ENCODE peak calls at places on chromosome 12, in eight cellular contexts. L is PC-3, E is K562, J is HepG2, F is coronary artery, K is fibroblast of lung, V is mammary epithelial cell, S is GM23338. H is an unnamed sample.

GRCh38 chr12:120599672-120600537 is 18.7 kb upstream of the POP5 start:
- DNase-seq in L (no peak), E (no peak), J (no peak), F (no peak), K (no peak), V (no peak), S (peak; percentile 58), H (no peak)

GRCh38 chr12:97396989-97397388 is 65.6 kb upstream of the RMST start:
- DNase-seq in L (no peak), E (no peak), J (no peak), F (no peak), K (no peak), V (no peak), S (peak; percentile 74), H (no peak)

GRCh38 chr12:59055204-59055839 is 135.0 kb upstream of the LRIG3 start:
- DNase-seq in L (peak; percentile 94), E (no peak), J (no peak), F (no peak), K (peak; percentile 66), V (peak; percentile 98), S (no peak), H (no peak)

GRCh38 chr12:86193931-86194330 is 62.3 kb downstream of the MGAT4C start:
- DNase-seq in L (peak; percentile 43), E (no peak), J (no peak), F (no peak), K (peak; percentile 33), V (peak; percentile 23), S (no peak), H (peak; percentile 16)

GRCh38 chr12:114666746-114667668 is 17.0 kb downstream of the TBX3 start:
- DNase-seq in L (peak; percentile 34), E (no peak), J (peak; percentile 23), F (no peak), K (no peak), V (no peak), S (peak; percentile 67), H (no peak)

GRCh38 chr12:57157588-57158173 is 10.3 kb upstream of the LRP1-AS start:
- DNase-seq in L (no peak), E (no peak), J (no peak), F (no peak), K (no peak), V (no peak), S (no peak), H (no peak)

GRCh38 chr12:87529386-87529785 is 499.8 kb downstream of the C12orf50 start:
- DNase-seq in L (no peak), E (no peak), J (no peak), F (no peak), K (no peak), V (no peak), S (no peak), H (no peak)

GRCh38 chr12:42846782-42847181 is 257.2 kb upstream of the PRICKLE1 start:
- DNase-seq in L (no peak), E (no peak), J (no peak), F (no peak), K (peak; percentile 40), V (peak; percentile 9), S (no peak), H (no peak)

GRCh38 chr12:104370989-104371870 is 67.7 kb downstream of the EID3 start:
- DNase-seq in L (peak; percentile 99), E (no peak), J (no peak), F (no peak), K (no peak), V (peak; percentile 31), S (peak; percentile 93), H (peak; percentile 54)

GRCh38 chr12:53048780-53049401 is 974 bp upstream of the TNS2 start:
- DNase-seq in L (no peak), E (peak; percentile 40), J (peak; percentile 40), F (peak; percentile 89), K (peak; percentile 79), V (no peak), S (peak; percentile 88), H (peak; percentile 84)

GRCh38 chr12:53046655-53047220 is 3.1 kb upstream of the TNS2 start:
- DNase-seq in L (no peak), E (no peak), J (peak; percentile 51), F (peak; percentile 98), K (peak; percentile 91), V (peak; percentile 68), S (peak; percentile 79), H (peak; percentile 78)

GRCh38 chr12:53047221-53048032 is 2.4 kb upstream of the TNS2 start:
- DNase-seq in L (peak; percentile 73), E (peak; percentile 80), J (peak; percentile 44), F (peak; percentile 92), K (peak; percentile 87), V (no peak), S (peak; percentile 86), H (peak; percentile 82)

GRCh38 chr12:53049582-53050318 is at the start of gene TNS2:
- DNase-seq in L (peak; percentile 61), E (peak; percentile 44), J (peak; percentile 72), F (peak; percentile 94), K (peak; percentile 75), V (no peak), S (peak; percentile 82), H (peak; percentile 86)

GRCh38 chr12:53048033-53048779 is 1.7 kb upstream of the TNS2 start:
- DNase-seq in L (peak; percentile 62), E (no peak), J (peak; percentile 68), F (peak; percentile 91), K (no peak), V (no peak), S (peak; percentile 47), H (no peak)
- H3K27ac ChIP-seq in L (peak overlapping the region; percentile 55), E (peak overlapping the region; percentile 53), J (peak overlapping the region; percentile 89), F (peak overlapping the region; percentile 95), K (peak overlapping the region; percentile 95), V (peak overlapping the region; percentile 11), S (peak overlapping the region; percentile 97), H (peak overlapping the region; percentile 97)

GRCh38 chr12:109052097-109052414 is 320 bp upstream of the USP30 start:
- DNase-seq in L (no peak), E (no peak), J (no peak), F (no peak), K (no peak), V (no peak), S (no peak), H (no peak)
- H3K27ac ChIP-seq in L (no peak overlapping the region), E (no peak overlapping the region), J (no peak overlapping the region), F (peak overlapping the region; percentile 83), K (peak overlapping the region; percentile 70), V (peak overlapping the region; percentile 33), S (no peak overlapping the region), H (no peak overlapping the region)

GRCh38 chr12:52877242-52877641 is 27.6 kb downstream of the KRT8 start:
- DNase-seq in L (no peak), E (no peak), J (no peak), F (no peak), K (no peak), V (no peak), S (no peak), H (no peak)

GRCh38 chr12:52873832-52874572 is 25.2 kb upstream of the KRT78 start:
- DNase-seq in L (peak; percentile 95), E (peak; percentile 96), J (peak; percentile 48), F (peak; percentile 91), K (peak; percentile 88), V (peak; percentile 97), S (peak; percentile 63), H (peak; percentile 67)

GRCh38 chr12:52874573-52875435 is 26.0 kb upstream of the KRT78 start:
- DNase-seq in L (peak; percentile 17), E (no peak), J (no peak), F (no peak), K (no peak), V (no peak), S (no peak), H (no peak)

GRCh38 chr12:52878507-52879393 is 26.1 kb downstream of the KRT8 start:
- DNase-seq in L (no peak), E (no peak), J (no peak), F (no peak), K (no peak), V (no peak), S (no peak), H (no peak)

GRCh38 chr12:52876371-52876770 is 27.6 kb upstream of the KRT78 start:
- DNase-seq in L (peak; percentile 60), E (no peak), J (no peak), F (no peak), K (no peak), V (peak; percentile 88), S (no peak), H (no peak)
- H3K27ac ChIP-seq in L (peak overlapping the region; percentile 97), E (no peak overlapping the region), J (no peak overlapping the region), F (no peak overlapping the region), K (no peak overlapping the region), V (peak overlapping the region; percentile 5), S (no peak overlapping the region), H (no peak overlapping the region)

GRCh38 chr12:128056299-128056885 is 210.6 kb upstream of the TMEM132C start:
- DNase-seq in L (no peak), E (no peak), J (no peak), F (no peak), K (no peak), V (no peak), S (peak; percentile 15), H (peak; percentile 77)
- H3K27ac ChIP-seq in L (no peak overlapping the region), E (no peak overlapping the region), J (no peak overlapping the region), F (no peak overlapping the region), K (no peak overlapping the region), V (no peak overlapping the region), S (no peak overlapping the region), H (peak overlapping the region; percentile 67)

GRCh38 chr12:71439362-71439612 is 311 bp upstream of the LGR5 start:
- DNase-seq in L (no peak), E (no peak), J (no peak), F (no peak), K (peak; percentile 9), V (no peak), S (no peak), H (no peak)

GRCh38 chr12:71441836-71442566 is 2.4 kb downstream of the LGR5 start:
- DNase-seq in L (no peak), E (no peak), J (no peak), F (no peak), K (no peak), V (no peak), S (no peak), H (no peak)

GRCh38 chr12:71441350-71441748 is 1.8 kb downstream of the LGR5 start:
- DNase-seq in L (no peak), E (no peak), J (no peak), F (no peak), K (no peak), V (no peak), S (no peak), H (no peak)

GRCh38 chr12:71439613-71440392 is at the start of gene LGR5:
- DNase-seq in L (peak; percentile 15), E (no peak), J (peak; percentile 85), F (peak; percentile 67), K (peak; percentile 25), V (peak; percentile 23), S (peak; percentile 73), H (peak; percentile 79)

DNA sequence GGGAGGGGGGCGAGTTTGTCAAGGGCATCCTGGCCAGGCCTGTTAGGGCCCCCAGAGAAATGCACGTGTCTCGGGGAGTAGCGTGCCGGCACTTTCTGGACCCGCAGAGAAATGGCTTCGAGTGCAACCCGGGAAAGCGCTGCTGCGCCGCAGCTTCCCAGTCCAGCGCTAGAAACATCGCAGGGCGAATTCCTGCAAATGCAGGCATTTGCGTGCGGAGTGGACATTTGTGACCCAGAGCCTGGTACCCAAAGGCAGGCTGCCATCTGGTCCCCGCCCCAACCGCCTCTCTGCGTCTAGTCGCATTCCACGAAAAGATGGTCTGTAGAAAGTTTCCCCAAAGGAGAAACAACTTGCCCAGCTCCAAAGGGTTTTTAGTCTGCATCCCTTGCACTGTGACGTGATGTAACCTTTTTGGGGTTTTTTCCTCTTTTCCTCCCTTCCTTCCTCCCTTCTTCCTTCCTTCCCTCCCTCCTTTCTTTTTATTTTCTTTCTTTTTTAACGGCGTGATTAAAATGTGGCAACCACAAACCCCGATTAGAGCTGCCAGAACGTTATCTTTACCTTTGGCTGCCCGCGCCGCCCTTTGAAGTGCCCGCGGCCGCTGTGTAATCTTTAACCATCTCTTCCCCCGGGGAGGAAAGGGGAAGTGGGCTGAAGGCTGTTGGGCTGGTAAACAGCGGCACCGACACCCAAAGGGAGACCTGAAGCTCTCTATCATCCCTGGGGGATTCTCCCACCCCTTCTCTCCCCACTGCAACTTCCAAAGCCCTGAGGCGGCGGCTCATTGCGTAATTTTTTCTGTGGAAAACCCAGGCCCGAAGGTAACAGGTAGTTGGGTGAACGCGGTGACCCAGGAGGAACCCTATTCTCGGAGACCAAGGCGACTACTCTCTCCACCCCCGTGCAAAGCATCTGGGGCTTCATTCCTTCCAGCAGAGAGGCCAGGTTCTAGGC is 1.1 kb downstream of the LGR5 start:
- DNase-seq in L (no peak), E (peak; percentile 25), J (peak; percentile 96), F (no peak), K (no peak), V (no peak), S (peak; percentile 49), H (peak; percentile 18)
- H3K27ac ChIP-seq in L (no peak overlapping the region), E (no peak overlapping the region), J (peak overlapping the region; percentile 82), F (no peak overlapping the region), K (no peak overlapping the region), V (no peak overlapping the region), S (no peak overlapping the region), H (no peak overlapping the region)